ENCODE peak calls at places on chromosomes 5 and 9, in nine cellular contexts. One of them, this sample, is unnamed.

GRCh38 chr9:101458955-101459631 is 23.5 kb upstream of the ALDOB start:
- DNase-seq in mesenchymal stem cell: peak; percentile 85
- DNase-seq in PC-9: peak; percentile 12
- DNase-seq in neural progenitor cell: peak; percentile 75
- DNase-seq in MM.1S: peak; percentile 85
- DNase-seq in SK-N-SH: peak; percentile 76
- DNase-seq in K562: peak; percentile 18
- DNase-seq in fibroblast of lung: peak; percentile 66
- DNase-seq in HCT116: peak; percentile 79
- DNase-seq in this sample: peak; percentile 66

GRCh38 chr9:88537743-88538055 is 2.7 kb downstream of the NXNL2 start:
- DNase-seq in mesenchymal stem cell: peak; percentile 96
- DNase-seq in HCT116: no peak
- DNase-seq in K562: no peak
- DNase-seq in neural progenitor cell: peak; percentile 57
- DNase-seq in MM.1S: peak; percentile 18
- DNase-seq in PC-9: peak; percentile 17
- DNase-seq in fibroblast of lung: peak; percentile 83
- DNase-seq in SK-N-SH: peak; percentile 50
- DNase-seq in this sample: peak; percentile 2

GRCh38 chr5:116600876-116601275 is 26.3 kb upstream of the SEMA6A start:
- DNase-seq in K562: no peak
- DNase-seq in fibroblast of lung: peak; percentile 63
- DNase-seq in neural progenitor cell: no peak
- DNase-seq in MM.1S: no peak
- DNase-seq in PC-9: no peak
- DNase-seq in mesenchymal stem cell: peak; percentile 91
- DNase-seq in HCT116: no peak
- DNase-seq in SK-N-SH: no peak
- DNase-seq in this sample: no peak

GRCh38 chr9:20872340-20872977 is 159.0 kb downstream of the HACD4 start:
- DNase-seq in MM.1S: no peak
- DNase-seq in fibroblast of lung: peak; percentile 92
- DNase-seq in SK-N-SH: no peak
- DNase-seq in K562: no peak
- DNase-seq in PC-9: no peak
- DNase-seq in HCT116: no peak
- DNase-seq in neural progenitor cell: peak; percentile 42
- DNase-seq in mesenchymal stem cell: peak; percentile 93
- DNase-seq in this sample: no peak

GRCh38 chr9:124284940-124285441 is 27.2 kb downstream of the NEK6 start:
- DNase-seq in HCT116: no peak
- DNase-seq in neural progenitor cell: no peak
- DNase-seq in mesenchymal stem cell: peak; percentile 69
- DNase-seq in PC-9: no peak
- DNase-seq in MM.1S: no peak
- DNase-seq in K562: no peak
- DNase-seq in SK-N-SH: no peak
- DNase-seq in fibroblast of lung: peak; percentile 83
- DNase-seq in this sample: no peak

GRCh38 chr5:34570721-34571379 is 85.3 kb upstream of the RAI14 start:
- DNase-seq in K562: no peak
- DNase-seq in neural progenitor cell: no peak
- DNase-seq in PC-9: no peak
- DNase-seq in mesenchymal stem cell: peak; percentile 30
- DNase-seq in fibroblast of lung: peak; percentile 91
- DNase-seq in SK-N-SH: no peak
- DNase-seq in MM.1S: no peak
- DNase-seq in HCT116: no peak
- DNase-seq in this sample: no peak

GRCh38 chr9:108386859-108387384 is 468.9 kb downstream of the ACTL7B start:
- DNase-seq in SK-N-SH: no peak
- DNase-seq in PC-9: no peak
- DNase-seq in fibroblast of lung: peak; percentile 85
- DNase-seq in MM.1S: no peak
- DNase-seq in HCT116: no peak
- DNase-seq in K562: no peak
- DNase-seq in neural progenitor cell: no peak
- DNase-seq in mesenchymal stem cell: peak; percentile 46
- DNase-seq in this sample: no peak

GRCh38 chr9:116641292-116642059 is 45.6 kb upstream of the TRIM32 start:
- DNase-seq in fibroblast of lung: no peak
- DNase-seq in K562: no peak
- DNase-seq in mesenchymal stem cell: no peak
- DNase-seq in HCT116: no peak
- DNase-seq in SK-N-SH: no peak
- DNase-seq in MM.1S: no peak
- DNase-seq in neural progenitor cell: no peak
- DNase-seq in PC-9: no peak
- DNase-seq in this sample: no peak

GRCh38 chr5:97245371-97245770 is 62.3 kb upstream of the RIOK2 start:
- DNase-seq in HCT116: no peak
- DNase-seq in K562: no peak
- DNase-seq in SK-N-SH: no peak
- DNase-seq in mesenchymal stem cell: no peak
- DNase-seq in MM.1S: no peak
- DNase-seq in neural progenitor cell: peak; percentile 79
- DNase-seq in fibroblast of lung: no peak
- DNase-seq in PC-9: no peak
- DNase-seq in this sample: no peak

GRCh38 chr9:75230469-75230868 is 142.2 kb downstream of the OSTF1 start:
- DNase-seq in HCT116: no peak
- DNase-seq in fibroblast of lung: no peak
- DNase-seq in MM.1S: no peak
- DNase-seq in SK-N-SH: no peak
- DNase-seq in mesenchymal stem cell: no peak
- DNase-seq in neural progenitor cell: no peak
- DNase-seq in PC-9: no peak
- DNase-seq in K562: no peak
- DNase-seq in this sample: no peak

GRCh38 chr9:114016101-114016500 is 62.0 kb downstream of the AMBP start:
- DNase-seq in mesenchymal stem cell: no peak
- DNase-seq in MM.1S: no peak
- DNase-seq in fibroblast of lung: no peak
- DNase-seq in SK-N-SH: no peak
- DNase-seq in neural progenitor cell: no peak
- DNase-seq in K562: no peak
- DNase-seq in PC-9: no peak
- DNase-seq in HCT116: no peak
- DNase-seq in this sample: no peak

GRCh38 chr5:171157775-171158174 is 151.3 kb upstream of the TLX3 start:
- DNase-seq in neural progenitor cell: no peak
- DNase-seq in K562: no peak
- DNase-seq in PC-9: no peak
- DNase-seq in HCT116: no peak
- DNase-seq in SK-N-SH: peak; percentile 77
- DNase-seq in fibroblast of lung: no peak
- DNase-seq in MM.1S: no peak
- DNase-seq in mesenchymal stem cell: no peak
- DNase-seq in this sample: no peak

GRCh38 chr9:136363606-136364368 is at the start of gene DNLZ:
- DNase-seq in PC-9: peak; percentile 89
- DNase-seq in K562: peak; percentile 87
- DNase-seq in fibroblast of lung: peak; percentile 68
- DNase-seq in HCT116: peak; percentile 66
- DNase-seq in MM.1S: peak; percentile 88
- DNase-seq in mesenchymal stem cell: peak; percentile 80
- DNase-seq in SK-N-SH: peak; percentile 94
- DNase-seq in neural progenitor cell: peak; percentile 96
- DNase-seq in this sample: peak; percentile 91

DNA sequence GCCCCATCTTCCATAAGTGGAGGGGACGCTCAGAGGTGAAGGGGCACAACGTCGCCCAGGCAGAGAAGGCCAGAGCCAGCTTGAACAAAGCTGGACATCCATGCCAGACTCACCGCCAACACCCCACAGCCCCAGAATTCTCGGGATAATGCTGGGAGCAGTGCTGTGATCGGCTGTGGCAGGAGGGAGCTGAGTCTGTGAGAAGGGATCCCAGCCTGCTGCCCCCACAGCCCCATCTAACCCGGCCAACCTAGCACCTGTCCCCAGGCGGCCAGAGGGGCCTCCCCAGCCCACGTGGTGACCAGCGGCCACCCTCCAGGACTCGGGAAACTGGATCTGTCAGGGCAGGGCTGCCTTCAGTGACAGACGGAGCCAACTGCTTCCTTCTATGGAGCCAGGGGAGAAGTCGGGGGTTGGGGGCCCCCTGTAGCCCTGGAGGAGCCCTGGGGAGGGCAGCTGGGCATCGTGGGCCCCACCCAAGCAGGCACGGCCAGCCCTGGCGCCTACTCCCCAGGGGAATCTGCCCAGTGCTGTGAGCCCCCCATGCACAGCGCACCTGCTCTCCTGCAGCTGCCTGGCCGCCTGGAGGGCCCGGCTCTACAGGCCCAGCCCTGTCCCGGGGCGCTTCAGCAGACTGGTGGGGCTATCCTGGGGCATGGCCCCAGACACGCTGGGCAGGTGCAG is 6.0 kb downstream of the BRD3 start:
- DNase-seq in SK-N-SH: peak; percentile 31
- DNase-seq in mesenchymal stem cell: no peak
- DNase-seq in HCT116: no peak
- DNase-seq in fibroblast of lung: no peak
- DNase-seq in neural progenitor cell: peak; percentile 1
- DNase-seq in K562: no peak
- DNase-seq in PC-9: no peak
- DNase-seq in MM.1S: no peak
- DNase-seq in this sample: no peak
- H3K4me3 ChIP-seq in SK-N-SH: no peak overlapping the region
- H3K4me3 ChIP-seq in mesenchymal stem cell: no peak overlapping the region
- H3K4me3 ChIP-seq in HCT116: no peak overlapping the region
- H3K4me3 ChIP-seq in fibroblast of lung: no peak overlapping the region
- H3K4me3 ChIP-seq in neural progenitor cell: no peak overlapping the region
- H3K4me3 ChIP-seq in K562: no peak overlapping the region
- H3K4me3 ChIP-seq in PC-9: no peak overlapping the region
- H3K4me3 ChIP-seq in MM.1S: no peak overlapping the region
- H3K4me3 ChIP-seq in this sample: no peak overlapping the region

GRCh38 chr5:111295649-111296048 is 71.5 kb downstream of the CAMK4 start:
- DNase-seq in SK-N-SH: no peak
- DNase-seq in K562: no peak
- DNase-seq in MM.1S: no peak
- DNase-seq in neural progenitor cell: no peak
- DNase-seq in PC-9: no peak
- DNase-seq in HCT116: no peak
- DNase-seq in fibroblast of lung: no peak
- DNase-seq in mesenchymal stem cell: no peak
- DNase-seq in this sample: no peak

GRCh38 chr5:111301264-111301663 is 77.1 kb downstream of the CAMK4 start:
- DNase-seq in HCT116: no peak
- DNase-seq in SK-N-SH: no peak
- DNase-seq in K562: no peak
- DNase-seq in MM.1S: no peak
- DNase-seq in fibroblast of lung: no peak
- DNase-seq in neural progenitor cell: no peak
- DNase-seq in PC-9: no peak
- DNase-seq in mesenchymal stem cell: no peak
- DNase-seq in this sample: no peak

GRCh38 chr5:111299067-111299481 is 74.9 kb downstream of the CAMK4 start:
- DNase-seq in MM.1S: no peak
- DNase-seq in SK-N-SH: no peak
- DNase-seq in mesenchymal stem cell: no peak
- DNase-seq in K562: no peak
- DNase-seq in PC-9: no peak
- DNase-seq in HCT116: no peak
- DNase-seq in fibroblast of lung: no peak
- DNase-seq in neural progenitor cell: no peak
- DNase-seq in this sample: peak; percentile 56

GRCh38 chr5:111296570-111296969 is 72.4 kb downstream of the CAMK4 start:
- DNase-seq in MM.1S: no peak
- DNase-seq in SK-N-SH: peak; percentile 40
- DNase-seq in mesenchymal stem cell: no peak
- DNase-seq in neural progenitor cell: no peak
- DNase-seq in PC-9: no peak
- DNase-seq in HCT116: no peak
- DNase-seq in K562: no peak
- DNase-seq in fibroblast of lung: no peak
- DNase-seq in this sample: no peak

DNA sequence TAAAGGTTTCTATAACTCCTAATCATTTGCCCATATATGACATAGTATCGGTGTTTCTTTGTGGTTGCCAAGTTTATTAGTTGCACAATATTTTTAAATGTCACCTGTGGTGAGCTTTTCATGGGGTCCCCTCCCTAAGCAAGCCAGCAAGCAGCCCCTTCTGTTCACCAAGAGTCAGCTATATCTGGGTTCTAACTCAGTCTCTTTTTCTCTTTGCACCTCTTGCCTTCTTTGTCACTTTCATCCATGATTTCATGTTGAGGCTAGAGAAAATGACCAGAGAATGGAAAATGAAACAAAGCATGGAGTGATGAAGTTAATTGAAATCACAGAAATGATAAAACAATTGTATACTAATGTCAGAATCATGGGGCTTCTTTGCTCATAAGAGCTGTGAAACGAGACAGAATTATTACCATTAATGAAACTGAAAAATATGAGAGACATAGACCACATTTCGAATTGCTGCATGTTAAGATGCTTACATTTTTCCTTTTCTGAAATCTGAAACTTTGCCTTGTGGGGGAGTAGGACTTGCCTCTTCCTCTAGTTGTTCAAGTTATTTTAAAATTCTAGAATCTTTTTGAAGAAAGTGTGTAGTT is 75.7 kb downstream of the CAMK4 start:
- DNase-seq in neural progenitor cell: no peak
- DNase-seq in fibroblast of lung: no peak
- DNase-seq in mesenchymal stem cell: no peak
- DNase-seq in HCT116: no peak
- DNase-seq in K562: no peak
- DNase-seq in MM.1S: peak; percentile 47
- DNase-seq in SK-N-SH: no peak
- DNase-seq in PC-9: no peak
- DNase-seq in this sample: no peak
- H2AFZ ChIP-seq in neural progenitor cell: no peak overlapping the region
- H2AFZ ChIP-seq in fibroblast of lung: no peak overlapping the region
- H2AFZ ChIP-seq in mesenchymal stem cell: no peak overlapping the region
- H2AFZ ChIP-seq in HCT116: no peak overlapping the region
- H2AFZ ChIP-seq in K562: no peak overlapping the region
- H2AFZ ChIP-seq in MM.1S: no peak overlapping the region
- H2AFZ ChIP-seq in SK-N-SH: no peak overlapping the region
- H2AFZ ChIP-seq in PC-9: no peak overlapping the region
- H2AFZ ChIP-seq in this sample: no peak overlapping the region

GRCh38 chr5:110075656-110076055 is 385.9 kb downstream of the MAN2A1 start:
- DNase-seq in neural progenitor cell: no peak
- DNase-seq in fibroblast of lung: no peak
- DNase-seq in K562: no peak
- DNase-seq in SK-N-SH: no peak
- DNase-seq in MM.1S: no peak
- DNase-seq in HCT116: no peak
- DNase-seq in mesenchymal stem cell: no peak
- DNase-seq in PC-9: no peak
- DNase-seq in this sample: no peak
- H3K9me3 ChIP-seq in neural progenitor cell: no peaks in the 10 kb centered on the region
- H3K9me3 ChIP-seq in fibroblast of lung: no peaks in the 10 kb centered on the region
- H3K9me3 ChIP-seq in K562: no peaks in the 10 kb centered on the region
- H3K9me3 ChIP-seq in SK-N-SH: peaks cover 7% of the 10 kb centered on the region
- H3K9me3 ChIP-seq in MM.1S: no peaks in the 10 kb centered on the region
- H3K9me3 ChIP-seq in HCT116: no peaks in the 10 kb centered on the region
- H3K9me3 ChIP-seq in mesenchymal stem cell: peaks cover 52% of the 10 kb centered on the region
- H3K9me3 ChIP-seq in PC-9: no peaks in the 10 kb centered on the region
- H3K9me3 ChIP-seq in this sample: no peaks in the 10 kb centered on the region

DNA sequence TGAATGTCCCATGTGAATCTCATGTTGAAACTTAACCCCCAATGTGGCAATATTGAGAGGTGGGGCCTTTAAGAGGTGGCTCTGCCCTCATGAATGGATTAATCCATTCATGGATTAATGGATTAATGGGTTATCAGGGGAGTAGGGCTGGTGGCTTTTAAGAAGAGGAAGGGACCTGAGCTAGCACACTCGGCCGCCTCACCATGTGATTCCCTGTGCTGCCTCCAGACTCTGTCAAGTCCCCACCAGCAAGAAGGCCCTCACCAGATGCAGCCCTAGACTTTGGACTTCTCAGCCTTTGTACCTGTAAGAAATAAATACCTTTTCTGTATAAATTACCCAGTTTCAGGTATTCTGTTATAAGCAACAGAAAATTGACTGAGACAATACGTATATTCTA is 272.2 kb upstream of the DMRT1 start:
- DNase-seq in SK-N-SH: no peak
- DNase-seq in fibroblast of lung: no peak
- DNase-seq in HCT116: no peak
- DNase-seq in MM.1S: no peak
- DNase-seq in neural progenitor cell: no peak
- DNase-seq in K562: no peak
- DNase-seq in PC-9: no peak
- DNase-seq in mesenchymal stem cell: no peak
- DNase-seq in this sample: peak; percentile 77
- H3K4me3 ChIP-seq in SK-N-SH: no peak overlapping the region
- H3K4me3 ChIP-seq in fibroblast of lung: no peak overlapping the region
- H3K4me3 ChIP-seq in HCT116: no peak overlapping the region
- H3K4me3 ChIP-seq in MM.1S: no peak overlapping the region
- H3K4me3 ChIP-seq in neural progenitor cell: no peak overlapping the region
- H3K4me3 ChIP-seq in K562: no peak overlapping the region
- H3K4me3 ChIP-seq in PC-9: no peak overlapping the region
- H3K4me3 ChIP-seq in mesenchymal stem cell: no peak overlapping the region
- H3K4me3 ChIP-seq in this sample: peak overlapping the region; percentile 70